ENCODE peak calls at places on chromosomes 5 and 9, in ten cellular contexts. J, F, N, O, U, E, X, I, Z and K are unnamed samples.

GRCh38 chr5:143025376-143025775 is 255.2 kb downstream of the ARHGAP26 start:
- DNase-seq in J (peak; percentile 40), F (no peak), N (no peak), O (no peak), U (no peak), E (no peak), X (no peak), I (peak; percentile 39), Z (no peak), K (no peak)

GRCh38 chr5:64201986-64202385 is 36.3 kb downstream of the RNF180 start:
- DNase-seq in J (peak; percentile 56), F (no peak), N (no peak), O (no peak), U (no peak), E (no peak), X (no peak), I (no peak), Z (no peak), K (no peak)

GRCh38 chr9:126893079-126893478 is 21.5 kb upstream of the RALGPS1 start:
- DNase-seq in J (no peak), F (no peak), N (no peak), O (no peak), U (no peak), E (no peak), X (no peak), I (no peak), Z (no peak), K (no peak)

GRCh38 chr5:121445511-121445910 is 406.2 kb upstream of the FTMT start:
- DNase-seq in J (no peak), F (no peak), N (no peak), O (no peak), U (no peak), E (no peak), X (no peak), I (no peak), Z (no peak), K (no peak)

GRCh38 chr5:141845371-141845821 is 32.8 kb downstream of the PCDH1 start:
- DNase-seq in J (no peak), F (no peak), N (no peak), O (no peak), U (peak; percentile 63), E (no peak), X (no peak), I (no peak), Z (no peak), K (no peak)

GRCh38 chr5:26278078-26278477 is 760.3 kb downstream of the CDH9 start:
- DNase-seq in J (no peak), F (no peak), N (no peak), O (no peak), U (no peak), E (no peak), X (no peak), I (no peak), Z (no peak), K (no peak)

GRCh38 chr5:141605523-141606277 is 13.1 kb downstream of the DIAPH1 start:
- DNase-seq in J (no peak), F (peak; percentile 71), N (peak; percentile 42), O (peak; percentile 93), U (no peak), E (peak; percentile 64), X (no peak), I (peak; percentile 53), Z (no peak), K (peak; percentile 95)

GRCh38 chr5:105872569-105873270 is 1798.0 kb downstream of the EFNA5 start:
- DNase-seq in J (no peak), F (no peak), N (no peak), O (no peak), U (no peak), E (no peak), X (no peak), I (no peak), Z (no peak), K (no peak)

GRCh38 chr5:87829214-87829551 is 416.5 kb upstream of the CCNH start:
- DNase-seq in J (no peak), F (no peak), N (no peak), O (no peak), U (no peak), E (no peak), X (peak; percentile 63), I (peak; percentile 23), Z (no peak), K (peak; percentile 23)

GRCh38 chr5:179821298-179822058 is 773 bp downstream of the SQSTM1 start:
- DNase-seq in J (peak; percentile 94), F (peak; percentile 82), N (peak; percentile 76), O (peak; percentile 92), U (peak; percentile 76), E (peak; percentile 62), X (peak; percentile 81), I (peak; percentile 95), Z (peak; percentile 85), K (peak; percentile 94)

GRCh38 chr5:165325201-165325600 is 1819.8 kb downstream of the MAT2B start:
- DNase-seq in J (no peak), F (no peak), N (no peak), O (no peak), U (no peak), E (no peak), X (no peak), I (no peak), Z (no peak), K (no peak)

GRCh38 chr5:171776747-171777419 is 8.7 kb upstream of the SMIM23 start:
- DNase-seq in J (no peak), F (no peak), N (no peak), O (no peak), U (no peak), E (no peak), X (no peak), I (peak; percentile 74), Z (no peak), K (no peak)

GRCh38 chr9:96874947-96875459 is 20.7 kb upstream of the ZNF782 start:
- DNase-seq in J (peak; percentile 10), F (peak; percentile 8), N (no peak), O (peak; percentile 86), U (no peak), E (no peak), X (no peak), I (no peak), Z (peak; percentile 24), K (peak; percentile 25)

GRCh38 chr5:97874491-97874890 is 691.4 kb upstream of the RIOK2 start:
- DNase-seq in J (no peak), F (no peak), N (no peak), O (no peak), U (no peak), E (no peak), X (peak; percentile 35), I (peak; percentile 55), Z (no peak), K (no peak)

GRCh38 chr9:129509508-129509907 is 111.4 kb downstream of the C9orf50 start:
- DNase-seq in J (peak; percentile 70), F (no peak), N (no peak), O (no peak), U (no peak), E (no peak), X (peak; percentile 45), I (peak; percentile 79), Z (no peak), K (no peak)

GRCh38 chr5:127562252-127562651 is 44.8 kb downstream of the PRRC1 start:
- DNase-seq in J (no peak), F (no peak), N (no peak), O (no peak), U (peak; percentile 30), E (no peak), X (no peak), I (no peak), Z (no peak), K (peak; percentile 7)

GRCh38 chr5:55429707-55430253 is 105.0 kb downstream of the PLPP1 start:
- DNase-seq in J (no peak), F (no peak), N (no peak), O (no peak), U (no peak), E (no peak), X (no peak), I (no peak), Z (no peak), K (no peak)

GRCh38 chr9:102069969-102070368 is 331.5 kb upstream of the GRIN3A start:
- DNase-seq in J (no peak), F (no peak), N (no peak), O (no peak), U (no peak), E (no peak), X (no peak), I (no peak), Z (no peak), K (no peak)

GRCh38 chr9:12060811-12061210 is 632.4 kb upstream of the TYRP1 start:
- DNase-seq in J (no peak), F (no peak), N (no peak), O (no peak), U (no peak), E (no peak), X (no peak), I (no peak), Z (no peak), K (no peak)

GRCh38 chr5:166581827-166582226 is 1709.6 kb upstream of the WWC1 start:
- DNase-seq in J (no peak), F (no peak), N (no peak), O (no peak), U (no peak), E (no peak), X (no peak), I (no peak), Z (no peak), K (no peak)